ENCODE peak calls at places on chromosomes 5 and 9, in eight cellular contexts. A is ovary, D is HepG2, H is fibroblast of pulmonary artery, N is fibroblast of the aortic adventitia, W is transverse colon, R is esophagus squamous epithelium, I is cardiac fibroblast. J is an unnamed sample.

GRCh38 chr5:33565304-33565703 is 124.5 kb downstream of the TARS1 start:
- DNase-seq in A (peak), D (no peak), H (peak), N (peak), W (no peak), R (no peak), I (no peak), J (no peak)

GRCh38 chr9:33446507-33447403 is 638 bp downstream of the AQP3 start:
- DNase-seq in A (peak), D (peak), H (peak), N (peak), W (peak), R (no peak), I (peak), J (peak)

GRCh38 chr9:127388037-127388855 is 8.7 kb upstream of the SLC2A8 start:
- DNase-seq in A (no peak), D (peak), H (peak), N (peak), W (peak), R (no peak), I (peak), J (no peak)

GRCh38 chr9:135887021-135887507 is 20.3 kb downstream of the CAMSAP1 start:
- DNase-seq in A (no peak), D (no peak), H (no peak), N (no peak), W (no peak), R (no peak), I (peak), J (peak)

GRCh38 chr9:101311759-101312420 is 72.9 kb downstream of the BAAT start:
- DNase-seq in A (no peak), D (peak), H (peak), N (peak), W (no peak), R (no peak), I (peak), J (no peak)

GRCh38 chr5:56003179-56003578 is 8.4 kb upstream of the IL6ST start:
- DNase-seq in A (no peak), D (peak), H (peak), N (peak), W (peak), R (no peak), I (peak), J (no peak)

GRCh38 chr5:172144291-172144815 is 43.7 kb downstream of the STK10 start:
- DNase-seq in A (no peak), D (peak), H (peak), N (peak), W (peak), R (no peak), I (peak), J (peak)

GRCh38 chr5:52743970-52744369 is 43.7 kb upstream of the ITGA1 start:
- DNase-seq in A (no peak), D (no peak), H (peak), N (peak), W (no peak), R (no peak), I (peak), J (no peak)

GRCh38 chr9:136539427-136540412 is 6.1 kb downstream of the NOTCH1 start:
- DNase-seq in A (peak), D (no peak), H (peak), N (no peak), W (peak), R (peak), I (peak), J (peak)

GRCh38 chr5:5497132-5497748 is 74.8 kb downstream of the ICE1 start:
- DNase-seq in A (peak), D (peak), H (peak), N (peak), W (peak), R (no peak), I (peak), J (peak)

GRCh38 chr5:5494489-5495402 is 72.3 kb downstream of the ICE1 start:
- DNase-seq in A (peak), D (peak), H (peak), N (peak), W (peak), R (peak), I (peak), J (peak)

GRCh38 chr5:174736351-174736721 is 12.0 kb downstream of the MSX2 start:
- DNase-seq in A (no peak), D (no peak), H (peak), N (peak), W (no peak), R (no peak), I (peak), J (no peak)

GRCh38 chr5:102815560-102816324 is 60.6 kb downstream of the PAM start:
- DNase-seq in A (no peak), D (no peak), H (peak), N (peak), W (no peak), R (no peak), I (peak), J (no peak)

GRCh38 chr9:91889161-91889560 is 60.9 kb downstream of the ROR2 start:
- DNase-seq in A (no peak), D (no peak), H (no peak), N (no peak), W (no peak), R (no peak), I (no peak), J (no peak)

GRCh38 chr5:42992035-42992570 is 48.0 kb downstream of the ANXA2R start:
- DNase-seq in A (peak), D (peak), H (peak), N (peak), W (peak), R (peak), I (peak), J (peak)

GRCh38 chr5:164317676-164318075 is 812.3 kb downstream of the MAT2B start:
- DNase-seq in A (no peak), D (no peak), H (no peak), N (no peak), W (no peak), R (no peak), I (no peak), J (no peak)

GRCh38 chr5:139446956-139447779 is 7.8 kb upstream of the DNAJC18 start:
- DNase-seq in A (no peak), D (no peak), H (peak), N (peak), W (no peak), R (no peak), I (peak), J (no peak)

GRCh38 chr9:134591082-134591571 is 50.5 kb upstream of the COL5A1 start:
- DNase-seq in A (no peak), D (no peak), H (no peak), N (peak), W (no peak), R (no peak), I (no peak), J (no peak)

GRCh38 chr9:90107864-90108263 is 503.1 kb downstream of the GADD45G start:
- DNase-seq in A (no peak), D (no peak), H (no peak), N (no peak), W (no peak), R (no peak), I (no peak), J (no peak)

GRCh38 chr5:29899583-29899982 is 1293.9 kb upstream of the CDH6 start:
- DNase-seq in A (no peak), D (peak), H (no peak), N (no peak), W (no peak), R (no peak), I (no peak), J (no peak)

GRCh38 chr9:92986175-92987110 is 39.1 kb downstream of the FGD3 start:
- DNase-seq in A (no peak), D (no peak), H (peak), N (peak), W (no peak), R (no peak), I (peak), J (no peak)

GRCh38 chr5:134095887-134096589 is 18.4 kb upstream of the TCF7 start:
- DNase-seq in A (no peak), D (no peak), H (peak), N (peak), W (no peak), R (no peak), I (peak), J (no peak)

GRCh38 chr5:58793888-58794287 is 211.0 kb downstream of the RAB3C start:
- DNase-seq in A (no peak), D (no peak), H (no peak), N (no peak), W (no peak), R (no peak), I (no peak), J (no peak)

GRCh38 chr5:123865641-123866040 is 353.7 kb downstream of the CSNK1G3 start:
- DNase-seq in A (no peak), D (no peak), H (no peak), N (no peak), W (no peak), R (no peak), I (no peak), J (no peak)

GRCh38 chr9:136220017-136220729 is 15.2 kb upstream of the LHX3 start:
- DNase-seq in A (no peak), D (no peak), H (peak), N (no peak), W (no peak), R (no peak), I (peak), J (no peak)

GRCh38 chr9:125521462-125522327 is 185.3 kb downstream of the MAPKAP1 start:
- DNase-seq in A (no peak), D (peak), H (peak), N (peak), W (no peak), R (no peak), I (peak), J (no peak)

GRCh38 chr5:96008487-96008886 is 46.8 kb upstream of the ELL2 start:
- DNase-seq in A (no peak), D (no peak), H (no peak), N (no peak), W (no peak), R (no peak), I (no peak), J (no peak)

GRCh38 chr5:159884917-159885620 is 31.2 kb upstream of the ADRA1B start:
- DNase-seq in A (no peak), D (no peak), H (no peak), N (no peak), W (no peak), R (no peak), I (peak), J (no peak)

GRCh38 chr9:112069318-112070169 is 105.6 kb downstream of the SUSD1 start:
- DNase-seq in A (no peak), D (peak), H (no peak), N (no peak), W (peak), R (no peak), I (no peak), J (no peak)

GRCh38 chr9:17134843-17135577 is at the start of gene CNTLN:
- DNase-seq in A (peak), D (peak), H (peak), N (peak), W (peak), R (no peak), I (peak), J (peak)

GRCh38 chr9:104774831-104775573 is 11.1 kb downstream of the NIPSNAP3B start:
- DNase-seq in A (no peak), D (no peak), H (peak), N (no peak), W (no peak), R (no peak), I (no peak), J (no peak)

GRCh38 chr9:38018230-38018963 is 50.6 kb downstream of the SHB start:
- DNase-seq in A (no peak), D (peak), H (no peak), N (no peak), W (no peak), R (no peak), I (no peak), J (no peak)

GRCh38 chr5:159713254-159713653 is 203.0 kb upstream of the ADRA1B start:
- DNase-seq in A (no peak), D (no peak), H (no peak), N (no peak), W (no peak), R (no peak), I (no peak), J (no peak)

GRCh38 chr9:31873717-31874116 is 510.7 kb upstream of the ACO1 start:
- DNase-seq in A (no peak), D (no peak), H (no peak), N (no peak), W (no peak), R (no peak), I (no peak), J (no peak)

GRCh38 chr5:98258939-98259338 is 514.5 kb upstream of the RGMB start:
- DNase-seq in A (no peak), D (no peak), H (no peak), N (no peak), W (no peak), R (no peak), I (no peak), J (no peak)

DNA sequence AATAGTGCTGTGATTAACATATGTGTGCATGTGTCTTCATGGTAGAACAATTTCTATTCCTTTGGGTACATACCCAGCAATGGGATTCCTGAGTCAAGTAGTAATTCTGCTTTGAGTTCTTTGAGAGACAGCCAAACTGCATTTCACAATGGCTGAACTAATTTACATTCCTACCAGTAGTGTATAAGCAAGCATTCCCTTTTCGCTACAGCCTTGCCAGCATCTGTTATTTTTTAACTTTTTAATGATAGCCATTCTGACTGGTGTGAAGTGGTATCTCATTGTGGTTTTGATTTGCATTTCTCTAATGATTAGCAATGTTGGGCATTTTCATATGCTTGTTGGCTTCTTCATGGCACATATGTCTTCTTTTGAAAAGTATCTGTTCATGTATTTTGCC is 308.5 kb downstream of the ARRDC3 start:
- DNase-seq in A (no peak), D (peak), H (peak), N (peak), W (no peak), R (no peak), I (peak), J (no peak)
- TF ChIP-seq CTCF in A (no peak), D (no peak), H (peak), N (peak), W (peak), R (peak), I (peak), J (no peak)

GRCh38 chr5:150303660-150304411 is 1.1 kb upstream of the ARSI start:
- DNase-seq in A (peak), D (no peak), H (peak), N (peak), W (no peak), R (no peak), I (no peak), J (no peak)
- H3K4me3 ChIP-seq in A (no peak), D (no peak), H (no peak), N (no peak), W (no peak), R (no peak), I (no peak), J (no peak)

GRCh38 chr9:35604578-35605335 is at the start of gene TESK1:
- DNase-seq in A (peak), D (peak), H (peak), N (peak), W (peak), R (no peak), I (peak), J (peak)

GRCh38 chr9:35603506-35603985 is 1.5 kb upstream of the TESK1 start:
- DNase-seq in A (peak), D (peak), H (peak), N (peak), W (peak), R (no peak), I (peak), J (no peak)

GRCh38 chr9:35603986-35604577 is 980 bp upstream of the TESK1 start:
- DNase-seq in A (peak), D (peak), H (peak), N (peak), W (peak), R (peak), I (peak), J (peak)

GRCh38 chr9:35598863-35599590 is 6.0 kb upstream of the TESK1 start:
- DNase-seq in A (no peak), D (peak), H (no peak), N (no peak), W (peak), R (no peak), I (no peak), J (no peak)

DNA sequence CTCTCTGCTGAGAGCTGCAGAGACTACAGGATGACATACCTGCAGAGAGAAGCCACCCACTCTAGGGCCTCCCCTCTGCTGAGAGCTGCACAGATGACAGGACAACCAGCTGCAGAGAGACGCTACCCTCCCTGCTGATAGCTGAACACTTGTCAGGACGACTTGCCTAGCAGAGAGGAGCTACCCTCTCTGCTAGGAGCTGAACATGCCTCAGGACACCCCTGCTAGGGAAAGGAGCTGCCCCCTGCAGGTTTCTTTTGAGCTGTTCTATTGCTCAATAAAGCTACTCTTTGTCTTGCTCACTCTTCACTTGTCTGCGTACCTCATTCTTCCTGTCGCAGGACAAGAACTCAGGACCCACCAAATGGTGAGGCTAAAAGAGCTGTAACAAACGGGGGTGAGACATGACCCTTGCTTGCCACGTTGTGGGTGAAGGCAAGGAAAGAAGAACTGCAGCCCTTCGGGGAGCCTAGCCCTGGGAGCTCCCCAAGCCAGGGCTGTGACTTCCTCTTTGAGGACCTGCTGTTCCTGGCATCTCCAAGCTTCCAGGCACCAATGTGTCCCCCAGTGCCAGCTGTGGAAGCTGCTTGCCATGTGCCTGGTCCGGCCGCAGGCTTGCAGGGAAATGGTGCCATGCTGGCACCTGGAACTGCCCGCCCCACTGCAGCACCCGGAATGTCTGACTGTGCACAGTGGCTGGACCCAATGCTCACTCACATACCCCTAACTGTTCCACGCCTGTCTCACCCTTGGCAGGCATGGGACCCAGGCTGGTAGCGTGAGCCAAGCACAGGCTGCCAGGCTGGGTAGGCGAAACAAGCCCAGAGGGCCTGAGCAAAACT is 5.1 kb upstream of the TESK1 start:
- DNase-seq in A (no peak), D (peak), H (no peak), N (no peak), W (no peak), R (no peak), I (peak), J (no peak)
- TF ChIP-seq CTCF in A (no peak), D (peak), H (peak), N (peak), W (no peak), R (no peak), I (no peak), J (no peak)

DNA sequence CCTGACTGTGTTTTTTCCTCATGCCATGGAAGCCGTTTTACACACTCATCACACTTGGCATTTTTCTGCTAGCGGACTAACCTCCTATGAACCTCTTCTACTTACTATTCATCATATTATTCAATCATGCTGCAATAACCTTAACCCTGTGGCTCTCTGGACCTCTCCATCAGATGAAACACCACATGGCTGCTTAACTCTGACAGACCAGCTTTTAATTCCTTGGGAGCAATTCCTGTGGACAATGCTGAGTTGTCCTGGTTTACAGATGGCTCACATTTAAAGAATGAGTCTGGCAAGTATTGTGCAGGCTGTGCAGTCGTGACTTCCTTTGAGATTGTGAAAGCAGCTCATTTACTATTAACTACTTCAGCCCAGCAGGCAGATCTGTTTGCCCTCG is 9.0 kb downstream of the OR1J1 start:
- DNase-seq in A (no peak), D (no peak), H (peak), N (peak), W (no peak), R (no peak), I (peak), J (no peak)
- H3K4me3 ChIP-seq in A (no peak), D (no peak), H (no peak), N (no peak), W (no peak), R (no peak), I (no peak), J (no peak)

GRCh38 chr9:99104459-99105151 is at the start of gene TGFBR1:
- DNase-seq in A (peak), D (peak), H (peak), N (peak), W (peak), R (peak), I (peak), J (peak)
- TF ChIP-seq CTCF in A (no peak), D (peak), H (no peak), N (no peak), W (no peak), R (peak), I (no peak), J (peak)

DNA sequence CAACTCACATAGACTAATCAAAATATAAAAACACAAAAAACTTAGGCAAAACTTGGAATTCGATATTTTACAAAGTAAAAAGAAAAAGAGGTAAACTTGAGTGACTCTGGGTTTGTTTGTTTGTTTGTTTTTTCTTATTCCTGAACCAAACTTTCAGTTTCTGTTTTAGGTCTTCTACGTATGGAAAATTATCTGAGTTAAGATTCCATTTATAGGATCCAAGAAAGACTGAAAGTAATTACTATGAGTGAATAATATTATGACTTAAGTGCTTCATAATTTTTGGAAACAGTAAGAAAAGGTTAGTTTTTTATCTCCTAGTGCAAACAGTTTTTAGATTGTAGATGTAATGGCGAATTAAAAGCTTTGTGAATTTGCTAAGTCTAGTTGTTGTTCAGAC is 13.2 kb downstream of the ST8SIA4 start:
- DNase-seq in A (no peak), D (no peak), H (no peak), N (no peak), W (no peak), R (no peak), I (peak), J (no peak)
- H3K4me3 ChIP-seq in A (no peak), D (no peak), H (peak), N (no peak), W (no peak), R (peak), I (no peak), J (no peak)

J was measured in dorsolateral prefrontal cortex.